ENCODE peak calls at places on chromosomes 4 and X, in eight cellular contexts. I, O, G, S, T, L, K and P are unnamed samples.

GRCh38 chr4:167221074-167221473 is 13.2 kb downstream of the SPOCK3 start:
- DNase-seq in S (no peak), L (no peak), K (no peak), I (no peak), G (no peak), O (no peak), T (no peak), P (no peak)

GRCh38 chrX:16429391-16429790 is 220.6 kb upstream of the S100G start:
- DNase-seq in L (no peak), K (no peak), O (no peak), G (no peak), S (no peak), T (no peak), I (no peak), P (no peak)

GRCh38 chr4:148964456-148964855 is 522.2 kb upstream of the NR3C2 start:
- DNase-seq in O (no peak), K (no peak), I (no peak), T (no peak), S (no peak), L (no peak), G (no peak), P (no peak)

GRCh38 chr4:102585329-102585728 is 84.2 kb downstream of the NFKB1 start:
- DNase-seq in G (no peak), L (no peak), O (no peak), I (no peak), K (no peak), S (no peak), T (no peak), P (no peak)

GRCh38 chrX:97876697-97877407 is 993.1 kb downstream of the RPA4 start:
- DNase-seq in S (no peak), L (no peak), G (no peak), K (no peak), O (no peak), T (no peak), I (no peak), P (no peak)

GRCh38 chr4:38562751-38563198 is 101.2 kb upstream of the KLF3 start:
- DNase-seq in G (no peak), O (no peak), T (no peak), K (peak), I (no peak), L (no peak), S (no peak), P (no peak)

GRCh38 chr4:93710101-93710846 is 118.3 kb upstream of the ATOH1 start:
- DNase-seq in T (no peak), I (no peak), O (peak), G (no peak), K (no peak), L (no peak), S (no peak), P (peak)

GRCh38 chrX:16114640-16115039 is 8.7 kb upstream of the GRPR start:
- DNase-seq in K (no peak), G (no peak), L (no peak), S (no peak), I (no peak), T (peak), O (no peak), P (no peak)

GRCh38 chr4:6019316-6020263 is 1.4 kb upstream of the C4orf50 start:
- DNase-seq in O (peak), G (no peak), I (peak), K (no peak), T (peak), L (no peak), S (peak), P (peak)

GRCh38 chrX:153448556-153449280 is 2.9 kb upstream of the TREX2 start:
- DNase-seq in G (no peak), S (no peak), K (no peak), I (no peak), L (no peak), T (no peak), O (no peak), P (no peak)

GRCh38 chr4:73045894-73046293 is 23.6 kb downstream of the COX18 start:
- DNase-seq in T (no peak), O (no peak), S (no peak), I (no peak), K (no peak), G (no peak), L (no peak), P (no peak)

GRCh38 chr4:23889814-23890269 is at the start of gene PPARGC1A:
- DNase-seq in K (peak), O (peak), I (peak), G (no peak), T (no peak), S (peak), L (no peak), P (peak)

GRCh38 chrX:10221651-10222050 is 64.9 kb downstream of the CLCN4 start:
- DNase-seq in I (no peak), S (no peak), O (no peak), T (no peak), G (no peak), K (no peak), L (no peak), P (no peak)

GRCh38 chrX:132480581-132481203 is 8.1 kb downstream of the MBNL3 start:
- DNase-seq in K (no peak), T (no peak), O (no peak), L (peak), S (peak), G (no peak), I (peak), P (no peak)

GRCh38 chr4:185872747-185873380 is 60.9 kb upstream of the SORBS2 start:
- DNase-seq in G (no peak), I (no peak), T (no peak), S (no peak), O (no peak), K (no peak), L (no peak), P (no peak)

GRCh38 chrX:30513284-30513683 is 64.3 kb downstream of the TASL start:
- DNase-seq in L (no peak), O (no peak), S (peak), K (no peak), G (no peak), T (no peak), I (no peak), P (peak)

GRCh38 chr4:106708604-106708876 is 327.6 kb downstream of the DKK2 start:
- DNase-seq in G (no peak), L (no peak), K (no peak), O (no peak), T (no peak), I (no peak), S (no peak), P (no peak)

GRCh38 chr4:97589481-97590196 is 553.6 kb downstream of the STPG2 start:
- DNase-seq in O (no peak), I (no peak), L (no peak), K (no peak), S (no peak), T (no peak), G (no peak), P (no peak)

GRCh38 chr4:71456841-71457240 is 118.0 kb downstream of the SLC4A4 start:
- DNase-seq in O (peak), K (no peak), L (no peak), G (no peak), I (peak), S (no peak), T (peak), P (no peak)

GRCh38 chr4:3465698-3466671 is 2.9 kb downstream of the DOK7 start:
- DNase-seq in K (peak), G (no peak), S (no peak), T (no peak), O (no peak), I (no peak), L (no peak), P (peak)

GRCh38 chrX:23662853-23663252 is 4.4 kb upstream of the PRDX4 start:
- DNase-seq in O (no peak), S (no peak), G (no peak), I (no peak), K (no peak), T (no peak), L (no peak), P (no peak)

GRCh38 chr4:150145950-150146340 is 67.7 kb downstream of the DCLK2 start:
- DNase-seq in O (no peak), I (no peak), T (no peak), G (no peak), L (no peak), S (no peak), K (no peak), P (no peak)

GRCh38 chr4:110287130-110287529 is 88.7 kb upstream of the ELOVL6 start:
- DNase-seq in K (no peak), G (no peak), L (no peak), I (no peak), S (peak), O (no peak), T (peak), P (no peak)

GRCh38 chrX:154761977-154762528 is 611 bp upstream of the DKC1 start:
- DNase-seq in I (peak), L (no peak), S (no peak), G (no peak), K (no peak), T (no peak), O (no peak), P (no peak)

GRCh38 chrX:26722666-26723428 is 506.9 kb downstream of the MAGEB5 start:
- DNase-seq in L (no peak), G (no peak), S (no peak), T (no peak), K (no peak), I (no peak), O (no peak), P (no peak)

GRCh38 chr4:83128235-83128929 is 13.9 kb upstream of the PLAC8 start:
- DNase-seq in G (no peak), I (no peak), O (no peak), L (no peak), T (no peak), K (no peak), S (peak), P (no peak)

GRCh38 chr4:127498366-127498765 is 134.4 kb upstream of the INTU start:
- DNase-seq in S (no peak), O (no peak), L (no peak), K (no peak), G (no peak), T (no peak), I (no peak), P (no peak)

GRCh38 chr4:123833156-123833555 is 436.6 kb downstream of the SPRY1 start:
- DNase-seq in T (no peak), G (no peak), S (no peak), L (no peak), O (no peak), K (no peak), I (no peak), P (no peak)

GRCh38 chrX:78979789-78980464 is 34.7 kb downstream of the P2RY10 start:
- DNase-seq in G (no peak), T (no peak), S (no peak), K (no peak), O (no peak), I (no peak), L (no peak), P (no peak)

GRCh38 chr4:15423285-15423711 is 4.5 kb upstream of the C1QTNF7 start:
- DNase-seq in K (no peak), O (no peak), S (no peak), G (no peak), T (no peak), I (no peak), L (no peak), P (no peak)

GRCh38 chr4:30719363-30720020 is 677 bp upstream of the PCDH7 start:
- DNase-seq in T (peak), K (peak), G (no peak), I (peak), S (peak), O (peak), L (no peak), P (peak)

GRCh38 chr4:8152090-8152864 is 6.3 kb downstream of the ABLIM2 start:
- DNase-seq in S (no peak), T (no peak), L (no peak), I (no peak), K (no peak), G (no peak), O (no peak), P (no peak)

GRCh38 chrX:96407043-96407442 is 277.6 kb upstream of the DIAPH2 start:
- DNase-seq in S (no peak), I (peak), L (no peak), G (no peak), O (no peak), T (no peak), K (peak), P (peak)

GRCh38 chr4:128155231-128155855 is 94.2 kb downstream of the LARP1B start:
- DNase-seq in K (no peak), G (no peak), T (no peak), S (no peak), I (no peak), O (no peak), L (no peak), P (no peak)

GRCh38 chr4:186942745-186943606 is 219.3 kb upstream of the FAT1 start:
- DNase-seq in S (peak), L (no peak), O (peak), T (no peak), I (no peak), G (no peak), K (no peak), P (no peak)